ENCODE peak calls at places on chromosomes 13 and 19, in five cellular contexts. One of them, this sample, is unnamed.

GRCh38 chr13:25501231-25501630 is 129.5 kb downstream of the ATP8A2 start:
- DNase-seq in GM23338: no peak
- DNase-seq in PC-9: no peak
- DNase-seq in brain microvascular endothelial cell: no peak
- DNase-seq in right lobe of liver: no peak
- DNase-seq in this sample: no peak

GRCh38 chr13:76016799-76017198 is 380.7 kb downstream of the LMO7 start:
- DNase-seq in brain microvascular endothelial cell: peak; percentile 54
- DNase-seq in right lobe of liver: no peak
- DNase-seq in PC-9: peak; percentile 8
- DNase-seq in GM23338: peak; percentile 80
- DNase-seq in this sample: no peak

GRCh38 chr19:1041835-1042685 is 2.2 kb downstream of the ABCA7 start:
- DNase-seq in GM23338: no peak
- DNase-seq in right lobe of liver: peak; percentile 60
- DNase-seq in PC-9: no peak
- DNase-seq in brain microvascular endothelial cell: no peak
- DNase-seq in this sample: peak; percentile 80

GRCh38 chr13:72864142-72865035 is 82.5 kb downstream of the PIBF1 start:
- DNase-seq in PC-9: no peak
- DNase-seq in brain microvascular endothelial cell: no peak
- DNase-seq in right lobe of liver: no peak
- DNase-seq in GM23338: no peak
- DNase-seq in this sample: no peak

GRCh38 chr19:35403116-35403760 is 32.4 kb downstream of the GPR42 start:
- DNase-seq in PC-9: no peak
- DNase-seq in GM23338: no peak
- DNase-seq in brain microvascular endothelial cell: no peak
- DNase-seq in right lobe of liver: no peak
- DNase-seq in this sample: no peak

GRCh38 chr19:12956446-12957388 is at the start of gene GADD45GIP1:
- DNase-seq in right lobe of liver: peak; percentile 86
- DNase-seq in GM23338: peak; percentile 87
- DNase-seq in brain microvascular endothelial cell: peak; percentile 59
- DNase-seq in PC-9: peak; percentile 81
- DNase-seq in this sample: peak; percentile 97

GRCh38 chr19:45539460-45539859 is 32.2 kb downstream of the VASP start:
- DNase-seq in brain microvascular endothelial cell: no peak
- DNase-seq in GM23338: no peak
- DNase-seq in right lobe of liver: no peak
- DNase-seq in PC-9: no peak
- DNase-seq in this sample: no peak

GRCh38 chr19:47190167-47190727 is 40.8 kb downstream of the BBC3 start:
- DNase-seq in brain microvascular endothelial cell: peak; percentile 63
- DNase-seq in PC-9: peak; percentile 46
- DNase-seq in right lobe of liver: peak; percentile 56
- DNase-seq in GM23338: no peak
- DNase-seq in this sample: peak; percentile 86

GRCh38 chr13:83232626-83233025 is 649.6 kb downstream of the SLITRK1 start:
- DNase-seq in brain microvascular endothelial cell: no peak
- DNase-seq in GM23338: no peak
- DNase-seq in PC-9: no peak
- DNase-seq in right lobe of liver: no peak
- DNase-seq in this sample: no peak

GRCh38 chr13:91157273-91158014 is 190.0 kb upstream of the MIR17HG start:
- DNase-seq in right lobe of liver: no peak
- DNase-seq in PC-9: no peak
- DNase-seq in GM23338: no peak
- DNase-seq in brain microvascular endothelial cell: no peak
- DNase-seq in this sample: no peak

GRCh38 chr19:594265-594870 is 4.7 kb downstream of the HCN2 start:
- DNase-seq in PC-9: no peak
- DNase-seq in GM23338: no peak
- DNase-seq in brain microvascular endothelial cell: no peak
- DNase-seq in right lobe of liver: no peak
- DNase-seq in this sample: no peak

GRCh38 chr13:20567881-20568528 is 1.0 kb downstream of the IFT88 start:
- DNase-seq in GM23338: no peak
- DNase-seq in right lobe of liver: no peak
- DNase-seq in brain microvascular endothelial cell: peak; percentile 7
- DNase-seq in PC-9: no peak
- DNase-seq in this sample: no peak

GRCh38 chr19:45499196-45500180 is 1.2 kb downstream of the PPM1N start:
- DNase-seq in GM23338: peak; percentile 100
- DNase-seq in right lobe of liver: peak; percentile 83
- DNase-seq in brain microvascular endothelial cell: no peak
- DNase-seq in PC-9: no peak
- DNase-seq in this sample: no peak

GRCh38 chr13:64505511-64505910 is 2724.6 kb downstream of the PCDH9 start:
- DNase-seq in PC-9: no peak
- DNase-seq in GM23338: no peak
- DNase-seq in brain microvascular endothelial cell: peak; percentile 53
- DNase-seq in right lobe of liver: no peak
- DNase-seq in this sample: no peak

GRCh38 chr19:47280183-47280797 is 5.6 kb downstream of the INAFM1 start:
- DNase-seq in brain microvascular endothelial cell: no peak
- DNase-seq in PC-9: peak; percentile 31
- DNase-seq in right lobe of liver: no peak
- DNase-seq in GM23338: peak; percentile 89
- DNase-seq in this sample: no peak

GRCh38 chr13:38086013-38086412 is 216.4 kb upstream of the TRPC4 start:
- DNase-seq in PC-9: no peak
- DNase-seq in right lobe of liver: no peak
- DNase-seq in GM23338: no peak
- DNase-seq in brain microvascular endothelial cell: no peak
- DNase-seq in this sample: no peak

GRCh38 chr13:114124921-114125320 is 7.5 kb downstream of the RASA3 start:
- DNase-seq in brain microvascular endothelial cell: peak; percentile 70
- DNase-seq in PC-9: no peak
- DNase-seq in right lobe of liver: no peak
- DNase-seq in GM23338: no peak
- DNase-seq in this sample: no peak

GRCh38 chr13:44396963-44397580 is 23.4 kb downstream of the SERP2 start:
- DNase-seq in brain microvascular endothelial cell: peak; percentile 61
- DNase-seq in PC-9: no peak
- DNase-seq in GM23338: no peak
- DNase-seq in right lobe of liver: no peak
- DNase-seq in this sample: no peak

GRCh38 chr13:99376132-99376531 is 68.9 kb upstream of the GPR183 start:
- DNase-seq in PC-9: no peak
- DNase-seq in brain microvascular endothelial cell: no peak
- DNase-seq in GM23338: no peak
- DNase-seq in right lobe of liver: no peak
- DNase-seq in this sample: no peak

GRCh38 chr13:25267715-25268114 is 19.6 kb downstream of the MTMR6 start:
- DNase-seq in GM23338: no peak
- DNase-seq in brain microvascular endothelial cell: no peak
- DNase-seq in PC-9: no peak
- DNase-seq in right lobe of liver: no peak
- DNase-seq in this sample: no peak

GRCh38 chr13:22693691-22694090 is 487.1 kb upstream of the SGCG start:
- DNase-seq in brain microvascular endothelial cell: no peak
- DNase-seq in PC-9: no peak
- DNase-seq in GM23338: no peak
- DNase-seq in right lobe of liver: no peak
- DNase-seq in this sample: no peak

GRCh38 chr19:46014534-46014933 is 8.3 kb downstream of the PGLYRP1 start:
- DNase-seq in right lobe of liver: peak; percentile 48
- DNase-seq in brain microvascular endothelial cell: no peak
- DNase-seq in PC-9: no peak
- DNase-seq in GM23338: no peak
- DNase-seq in this sample: no peak

GRCh38 chr19:35170359-35171061 is 16.0 kb downstream of the FXYD5 start:
- DNase-seq in right lobe of liver: peak; percentile 61
- DNase-seq in GM23338: no peak
- DNase-seq in brain microvascular endothelial cell: no peak
- DNase-seq in PC-9: no peak
- DNase-seq in this sample: no peak

GRCh38 chr13:60229708-60230272 is 66.1 kb upstream of the DIAPH3 start:
- DNase-seq in brain microvascular endothelial cell: no peak
- DNase-seq in PC-9: no peak
- DNase-seq in right lobe of liver: no peak
- DNase-seq in GM23338: no peak
- DNase-seq in this sample: no peak

GRCh38 chr13:51237887-51238286 is 15.7 kb downstream of the FAM124A start:
- DNase-seq in PC-9: no peak
- DNase-seq in right lobe of liver: no peak
- DNase-seq in brain microvascular endothelial cell: no peak
- DNase-seq in GM23338: no peak
- DNase-seq in this sample: no peak

GRCh38 chr19:55083004-55083850 is 7.6 kb downstream of the EPS8L1 start:
- DNase-seq in right lobe of liver: no peak
- DNase-seq in brain microvascular endothelial cell: no peak
- DNase-seq in PC-9: no peak
- DNase-seq in GM23338: peak; percentile 60
- DNase-seq in this sample: peak; percentile 79

GRCh38 chr19:8877854-8878705 is 45.9 kb downstream of the MBD3L1 start:
- DNase-seq in brain microvascular endothelial cell: no peak
- DNase-seq in PC-9: no peak
- DNase-seq in GM23338: peak; percentile 0
- DNase-seq in right lobe of liver: no peak
- DNase-seq in this sample: no peak

GRCh38 chr13:33191425-33192221 is 93.9 kb downstream of the STARD13 start:
- DNase-seq in PC-9: no peak
- DNase-seq in brain microvascular endothelial cell: no peak
- DNase-seq in right lobe of liver: no peak
- DNase-seq in GM23338: no peak
- DNase-seq in this sample: no peak

GRCh38 chr13:95298971-95299627 is 2.2 kb downstream of the ABCC4 start:
- DNase-seq in brain microvascular endothelial cell: peak; percentile 40
- DNase-seq in GM23338: no peak
- DNase-seq in right lobe of liver: no peak
- DNase-seq in PC-9: peak; percentile 52
- DNase-seq in this sample: no peak

GRCh38 chr13:95300625-95301134 is 571 bp downstream of the ABCC4 start:
- DNase-seq in brain microvascular endothelial cell: peak; percentile 20
- DNase-seq in right lobe of liver: peak; percentile 59
- DNase-seq in GM23338: peak; percentile 70
- DNase-seq in PC-9: peak; percentile 54
- DNase-seq in this sample: peak; percentile 64

GRCh38 chr13:95301135-95301946 is at the start of gene ABCC4:
- DNase-seq in right lobe of liver: peak; percentile 72
- DNase-seq in GM23338: peak; percentile 84
- DNase-seq in PC-9: peak; percentile 76
- DNase-seq in brain microvascular endothelial cell: peak; percentile 41
- DNase-seq in this sample: peak; percentile 93

GRCh38 chr13:95304446-95304845 is 3.2 kb upstream of the ABCC4 start:
- DNase-seq in brain microvascular endothelial cell: no peak
- DNase-seq in right lobe of liver: no peak
- DNase-seq in PC-9: no peak
- DNase-seq in GM23338: no peak
- DNase-seq in this sample: no peak

GRCh38 chr13:95301947-95302386 is 716 bp upstream of the ABCC4 start:
- DNase-seq in right lobe of liver: no peak
- DNase-seq in brain microvascular endothelial cell: peak; percentile 40
- DNase-seq in PC-9: no peak
- DNase-seq in GM23338: peak; percentile 75
- DNase-seq in this sample: no peak
- H3K27ac ChIP-seq in right lobe of liver: no peak overlapping the region
- H3K27ac ChIP-seq in brain microvascular endothelial cell: no peak overlapping the region
- H3K27ac ChIP-seq in PC-9: no peak overlapping the region
- H3K27ac ChIP-seq in GM23338: no peak overlapping the region
- H3K27ac ChIP-seq in this sample: peak overlapping the region; percentile 82

GRCh38 chr19:3333662-3334061 is 32.7 kb upstream of the NFIC start:
- DNase-seq in GM23338: no peak
- DNase-seq in PC-9: no peak
- DNase-seq in right lobe of liver: no peak
- DNase-seq in brain microvascular endothelial cell: no peak
- DNase-seq in this sample: no peak

GRCh38 chr19:3333020-3333583 is 33.3 kb upstream of the NFIC start:
- DNase-seq in right lobe of liver: no peak
- DNase-seq in PC-9: no peak
- DNase-seq in brain microvascular endothelial cell: no peak
- DNase-seq in GM23338: no peak
- DNase-seq in this sample: no peak

GRCh38 chr19:3336680-3337523 is 29.5 kb upstream of the NFIC start:
- DNase-seq in brain microvascular endothelial cell: no peak
- DNase-seq in GM23338: no peak
- DNase-seq in right lobe of liver: peak; percentile 95
- DNase-seq in PC-9: peak; percentile 70
- DNase-seq in this sample: peak; percentile 82

GRCh38 chr19:3336351-3336679 is 30.1 kb upstream of the NFIC start:
- DNase-seq in GM23338: no peak
- DNase-seq in brain microvascular endothelial cell: no peak
- DNase-seq in right lobe of liver: no peak
- DNase-seq in PC-9: no peak
- DNase-seq in this sample: no peak

GRCh38 chr19:3335431-3336350 is 30.7 kb upstream of the NFIC start:
- DNase-seq in right lobe of liver: peak; percentile 88
- DNase-seq in PC-9: no peak
- DNase-seq in GM23338: no peak
- DNase-seq in brain microvascular endothelial cell: no peak
- DNase-seq in this sample: no peak
- TF ChIP-seq CTCF in right lobe of liver: no peak
- TF ChIP-seq CTCF in PC-9: no peak
- TF ChIP-seq CTCF in GM23338: no peak
- TF ChIP-seq CTCF in brain microvascular endothelial cell: no peak
- TF ChIP-seq CTCF in this sample: no peak

GRCh38 chr13:112947796-112948195 is 21.2 kb upstream of the MCF2L start:
- DNase-seq in right lobe of liver: no peak
- DNase-seq in PC-9: no peak
- DNase-seq in brain microvascular endothelial cell: no peak
- DNase-seq in GM23338: no peak
- DNase-seq in this sample: no peak
- H3K27me3 ChIP-seq in right lobe of liver: no peaks in the 10 kb centered on the region
- H3K27me3 ChIP-seq in PC-9: peaks cover 4% of the 10 kb centered on the region
- H3K27me3 ChIP-seq in brain microvascular endothelial cell: peaks cover 11% of the 10 kb centered on the region
- H3K27me3 ChIP-seq in GM23338: no peaks in the 10 kb centered on the region
- H3K27me3 ChIP-seq in this sample: peaks cover 39% of the 10 kb centered on the region

GRCh38 chr19:14545716-14546082 is 16.3 kb downstream of the TECR start:
- DNase-seq in right lobe of liver: no peak
- DNase-seq in brain microvascular endothelial cell: no peak
- DNase-seq in PC-9: no peak
- DNase-seq in GM23338: no peak
- DNase-seq in this sample: no peak
- H3K27ac ChIP-seq in right lobe of liver: peak overlapping the region; percentile 68
- H3K27ac ChIP-seq in brain microvascular endothelial cell: no peak overlapping the region
- H3K27ac ChIP-seq in PC-9: no peak overlapping the region
- H3K27ac ChIP-seq in GM23338: no peak overlapping the region
- H3K27ac ChIP-seq in this sample: no peak overlapping the region